ENCODE peak calls at places on chromosomes 1 and 21, in eight cellular contexts. E is lower lobe of right lung; A is heart left ventricle; K is spleen; G is naive thymus-derived CD4-positive, alpha-beta T cell; U is tibial artery; I is psoas muscle; P is ascending aorta. Z is an unnamed sample.
A peak's percentile ranks its signal among the peaks of the same experiment; 100 is the strongest.

GRCh38 chr1:175881571-175881970 is 138.2 kb upstream of the TNR start:
- DNase-seq in E (no peak), A (no peak), U (no peak), P (no peak), K (no peak), I (no peak), G (no peak), Z (no peak)

GRCh38 chr1:161069731-161070270 is at the start of gene ARHGAP30:
- DNase-seq in K (peak; percentile 97), E (peak; percentile 92), U (peak; percentile 58), P (peak; percentile 83), G (peak; percentile 76), A (peak; percentile 75), I (peak; percentile 83), Z (no peak)

GRCh38 chr21:39348040-39348354 is 891 bp downstream of the HMGN1 start:
- DNase-seq in G (no peak), I (no peak), P (no peak), E (no peak), K (no peak), A (no peak), U (no peak), Z (no peak)

GRCh38 chr1:202170726-202171125 is 10.3 kb upstream of the PTPN7 start:
- DNase-seq in P (no peak), G (no peak), E (no peak), A (no peak), I (no peak), U (no peak), K (no peak), Z (no peak)

GRCh38 chr1:153615406-153615805 is 719 bp downstream of the S100A14 start:
- DNase-seq in G (no peak), U (no peak), A (no peak), K (no peak), I (no peak), P (no peak), E (no peak), Z (no peak)

GRCh38 chr1:60425528-60425927 is 352.0 kb upstream of the C1orf87 start:
- DNase-seq in I (no peak), U (no peak), P (no peak), A (no peak), E (no peak), K (no peak), G (no peak), Z (no peak)

GRCh38 chr21:43187715-43188114 is 18.9 kb downstream of the CRYAA start:
- DNase-seq in P (peak; percentile 38), E (no peak), G (no peak), U (no peak), K (peak; percentile 22), I (peak; percentile 14), A (no peak), Z (peak; percentile 6)

GRCh38 chr1:43074709-43075108 is 97.4 kb downstream of the EBNA1BP2 start:
- DNase-seq in G (no peak), I (no peak), U (no peak), P (no peak), K (no peak), A (no peak), E (no peak), Z (no peak)

GRCh38 chr1:241828576-241828975 is 19.4 kb upstream of the EXO1 start:
- DNase-seq in A (no peak), G (no peak), I (no peak), E (no peak), U (no peak), P (no peak), K (no peak), Z (no peak)

GRCh38 chr1:47760248-47760629 is 236.9 kb downstream of the TRABD2B start:
- DNase-seq in K (no peak), A (no peak), G (no peak), E (no peak), P (no peak), U (no peak), I (no peak), Z (no peak)

DNA sequence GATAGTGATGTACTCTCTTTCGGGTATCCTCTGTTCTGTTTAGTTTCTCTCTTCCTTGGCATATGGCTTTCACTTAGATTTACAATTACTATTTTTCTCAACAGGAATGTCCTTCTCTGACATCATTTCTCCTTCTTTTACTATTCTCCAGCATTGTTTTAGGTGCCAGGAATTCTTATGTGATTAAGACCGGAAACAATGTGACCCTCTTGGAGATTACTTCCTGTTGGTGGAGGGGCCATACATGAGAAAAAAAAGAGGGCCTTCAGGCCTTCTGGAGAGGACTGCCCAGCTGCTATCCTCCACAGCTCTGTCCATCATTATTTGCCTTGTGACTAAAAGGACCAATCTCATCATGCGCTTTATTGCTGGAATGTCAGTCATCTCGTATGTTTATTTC is 50.4 kb upstream of the ADAMTS5 start:
- DNase-seq in A (no peak), P (no peak), K (no peak), U (no peak), E (no peak), I (no peak), G (no peak), Z (no peak)
- H3K9me3 ChIP-seq in A (no peaks in the 10 kb centered on the region), P (no peaks in the 10 kb centered on the region), K (no peaks in the 10 kb centered on the region), U (no peaks in the 10 kb centered on the region), E (no peaks in the 10 kb centered on the region), I (no peaks in the 10 kb centered on the region), G (no peaks in the 10 kb centered on the region), Z (no peaks in the 10 kb centered on the region)

DNA sequence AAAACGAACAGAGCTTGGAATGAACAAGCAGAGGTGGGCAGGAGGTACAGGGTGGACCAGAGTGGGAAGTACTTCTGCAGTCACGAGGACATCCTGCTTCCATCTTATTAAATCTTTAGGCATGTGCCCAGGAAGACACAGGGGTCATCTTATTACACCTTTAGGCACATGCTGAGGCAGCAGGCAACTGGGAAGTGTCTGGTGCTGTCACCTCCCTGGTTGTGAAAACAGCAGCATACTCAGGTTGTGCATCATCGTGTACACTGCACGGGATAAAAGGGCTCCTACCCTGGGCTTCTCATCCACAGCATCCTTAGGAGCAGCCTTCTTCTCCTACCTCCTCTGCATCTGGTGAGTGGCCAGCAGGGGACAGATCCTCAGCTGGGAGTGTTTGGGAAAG is at the start of gene LCE3C:
- DNase-seq in E (no peak), P (no peak), I (no peak), G (no peak), U (no peak), A (no peak), K (no peak), Z (no peak)
- H3K9me3 ChIP-seq in E (peaks cover 8% of the 10 kb centered on the region), P (no peaks in the 10 kb centered on the region), I (no peaks in the 10 kb centered on the region), G (no peaks in the 10 kb centered on the region), U (no peaks in the 10 kb centered on the region), A (no peaks in the 10 kb centered on the region), K (peaks cover 15% of the 10 kb centered on the region), Z (no peaks in the 10 kb centered on the region)

GRCh38 chr21:9760398-9761074 is 760.8 kb upstream of the TPTE start:
- DNase-seq in P (no peak), U (no peak), E (no peak), K (no peak), A (no peak), G (no peak), I (no peak), Z (no peak)
- H3K9me3 ChIP-seq in P (peaks cover 4% of the 10 kb centered on the region), U (peaks cover 8% of the 10 kb centered on the region), E (peaks cover 11% of the 10 kb centered on the region), K (peaks cover 80% of the 10 kb centered on the region), A (no peaks in the 10 kb centered on the region), G (peaks cover 33% of the 10 kb centered on the region), I (peaks cover 3% of the 10 kb centered on the region), Z (peaks cover 19% of the 10 kb centered on the region)

GRCh38 chr1:169634877-169635276 is 5.0 kb upstream of the SELP start:
- DNase-seq in G (no peak), A (no peak), I (no peak), P (no peak), U (no peak), E (no peak), K (no peak), Z (no peak)
- H3K9me3 ChIP-seq in G (peaks cover 10% of the 10 kb centered on the region), A (peaks cover 19% of the 10 kb centered on the region), I (peaks cover 24% of the 10 kb centered on the region), P (peaks cover 26% of the 10 kb centered on the region), U (peaks cover 23% of the 10 kb centered on the region), E (peaks cover 18% of the 10 kb centered on the region), K (peaks cover 39% of the 10 kb centered on the region), Z (peaks cover 3% of the 10 kb centered on the region)